ENCODE peak calls at places on chromosomes 16 and 17, in six cellular contexts. F is thyroid gland, G is dorsolateral prefrontal cortex, N is colonic mucosa, I is fibroblast of lung, T is endothelial cell of umbilical vein. V is an unnamed sample.

GRCh38 chr17:57956311-57957119 is 1.3 kb upstream of the CUEDC1 start:
- DNase-seq in F (no peak), T (no peak), G (no peak), N (peak; percentile 21), I (no peak), V (no peak)

GRCh38 chr17:32763855-32764439 is 113.0 kb downstream of the MYO1D start:
- DNase-seq in I (no peak), T (no peak), F (no peak), N (no peak), G (no peak), V (no peak)

GRCh38 chr17:8468109-8468508 is 32.4 kb downstream of the NDEL1 start:
- DNase-seq in N (no peak), I (no peak), T (no peak), G (no peak), F (no peak), V (no peak)

GRCh38 chr17:77143306-77143705 is 2.5 kb downstream of the SEC14L1 start:
- DNase-seq in T (no peak), N (no peak), G (no peak), F (no peak), I (no peak), V (no peak)

GRCh38 chr17:17075037-17075755 is 32.9 kb downstream of the MPRIP start:
- DNase-seq in F (no peak), G (no peak), I (peak; percentile 63), N (no peak), T (peak; percentile 66), V (peak; percentile 75)

GRCh38 chr16:23318639-23319038 is 16.5 kb downstream of the SCNN1B start:
- DNase-seq in I (no peak), N (peak; percentile 64), F (peak; percentile 72), G (no peak), T (no peak), V (no peak)

GRCh38 chr16:52773026-52773425 is 226.1 kb upstream of the TOX3 start:
- DNase-seq in N (no peak), T (no peak), F (no peak), I (no peak), G (no peak), V (no peak)

GRCh38 chr17:17818088-17818526 is 18.7 kb downstream of the SREBF1 start:
- DNase-seq in I (peak; percentile 36), G (no peak), F (peak; percentile 46), N (peak; percentile 62), T (no peak), V (no peak)

GRCh38 chr16:66900721-66901441 is 17.8 kb downstream of the CDH16 start:
- DNase-seq in I (no peak), F (peak; percentile 84), N (peak; percentile 78), G (peak; percentile 53), T (no peak), V (no peak)

GRCh38 chr17:49512296-49513043 is 17.4 kb downstream of the NGFR start:
- DNase-seq in F (no peak), N (no peak), T (no peak), G (no peak), I (no peak), V (no peak)

GRCh38 chr17:82917656-82918345 is 78.0 kb upstream of the ZNF750 start:
- DNase-seq in F (peak; percentile 46), T (peak; percentile 21), G (no peak), N (peak; percentile 44), I (no peak), V (no peak)

GRCh38 chr16:54846761-54847160 is 83.9 kb upstream of the IRX5 start:
- DNase-seq in T (no peak), I (peak; percentile 33), N (no peak), G (no peak), F (no peak), V (no peak)

GRCh38 chr16:79644977-79645667 is 44.6 kb upstream of the MAF start:
- DNase-seq in F (no peak), G (no peak), N (no peak), T (no peak), I (peak; percentile 10), V (no peak)

GRCh38 chr16:1027416-1027815 is 45.1 kb upstream of the SSTR5 start:
- DNase-seq in N (no peak), T (no peak), F (no peak), I (no peak), G (no peak), V (no peak)

GRCh38 chr16:77898671-77899211 is 110.4 kb downstream of the VAT1L start:
- DNase-seq in F (peak; percentile 79), N (no peak), G (no peak), T (no peak), I (peak; percentile 70), V (peak; percentile 53)

GRCh38 chr16:82366462-82366861 is 196.4 kb upstream of the MPHOSPH6 start:
- DNase-seq in G (no peak), N (no peak), I (no peak), T (no peak), F (no peak), V (no peak)

GRCh38 chr16:1053700-1054368 is 18.7 kb upstream of the SSTR5 start:
- DNase-seq in G (no peak), I (no peak), T (no peak), F (no peak), N (no peak), V (no peak)

GRCh38 chr17:29005562-29005887 is 308 bp downstream of the SEZ6 start:
- DNase-seq in I (no peak), F (no peak), G (no peak), N (no peak), T (no peak), V (no peak)

GRCh38 chr17:63425478-63425877 is 20.6 kb downstream of the CYB561 start:
- DNase-seq in N (peak; percentile 84), I (peak; percentile 59), G (peak; percentile 79), F (peak; percentile 71), T (peak; percentile 87), V (peak; percentile 84)

GRCh38 chr17:63423963-63424362 is 22.1 kb downstream of the CYB561 start:
- DNase-seq in F (no peak), G (no peak), N (no peak), T (no peak), I (no peak), V (no peak)

GRCh38 chr17:63423251-63423950 is 22.7 kb downstream of the CYB561 start:
- DNase-seq in T (peak; percentile 88), F (no peak), G (no peak), N (no peak), I (no peak), V (no peak)

GRCh38 chr17:63426917-63427308 is 19.2 kb downstream of the CYB561 start:
- DNase-seq in I (no peak), G (no peak), F (no peak), T (no peak), N (no peak), V (no peak)

DNA sequence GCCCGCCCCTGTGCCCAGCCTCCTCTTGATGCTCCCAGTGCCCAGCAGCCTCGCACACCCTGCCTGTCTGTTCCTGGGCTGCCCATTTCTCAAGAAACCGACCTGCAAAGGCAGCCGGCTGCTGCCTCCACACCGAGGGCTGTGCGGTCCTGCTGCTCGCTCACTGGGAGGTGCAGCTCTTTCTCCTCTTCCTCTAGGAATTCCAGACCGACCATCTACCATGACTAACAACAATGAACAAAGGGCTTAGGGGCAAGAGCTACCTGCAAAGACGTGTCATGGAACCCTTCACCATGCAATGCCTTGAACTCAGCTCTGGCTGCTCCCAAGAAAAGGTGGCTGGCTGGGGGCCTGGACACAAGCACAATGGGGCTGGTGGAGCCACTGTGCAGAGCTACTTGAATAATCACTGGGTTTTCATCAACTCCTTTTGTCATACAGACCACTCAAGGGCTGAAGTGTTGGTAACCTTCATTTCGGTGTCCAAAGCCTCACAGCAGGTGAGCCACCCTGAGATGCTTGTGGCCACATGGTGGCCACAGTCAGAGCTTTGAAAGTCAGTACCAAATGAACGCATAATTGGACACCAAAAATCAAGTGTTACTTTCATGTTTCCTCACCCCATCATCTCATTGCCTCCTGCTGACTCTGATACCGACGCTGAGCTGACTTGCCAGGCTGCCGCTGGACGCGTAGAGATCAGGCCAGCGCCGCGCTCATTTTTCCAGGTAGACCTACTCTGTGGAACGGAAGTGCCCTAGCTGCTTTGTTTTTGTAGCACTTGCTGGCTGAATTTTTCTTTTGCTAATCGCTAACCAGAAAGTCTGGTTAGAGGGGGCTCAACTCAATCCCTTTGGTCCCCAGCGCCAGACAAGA is 19.8 kb downstream of the CYB561 start:
- DNase-seq in T (no peak), F (no peak), N (no peak), I (no peak), G (no peak), V (no peak)
- TF ChIP-seq CTCF in T (no peak), F (no peak), N (no peak), I (no peak), G (no peak), V (no peak)

DNA sequence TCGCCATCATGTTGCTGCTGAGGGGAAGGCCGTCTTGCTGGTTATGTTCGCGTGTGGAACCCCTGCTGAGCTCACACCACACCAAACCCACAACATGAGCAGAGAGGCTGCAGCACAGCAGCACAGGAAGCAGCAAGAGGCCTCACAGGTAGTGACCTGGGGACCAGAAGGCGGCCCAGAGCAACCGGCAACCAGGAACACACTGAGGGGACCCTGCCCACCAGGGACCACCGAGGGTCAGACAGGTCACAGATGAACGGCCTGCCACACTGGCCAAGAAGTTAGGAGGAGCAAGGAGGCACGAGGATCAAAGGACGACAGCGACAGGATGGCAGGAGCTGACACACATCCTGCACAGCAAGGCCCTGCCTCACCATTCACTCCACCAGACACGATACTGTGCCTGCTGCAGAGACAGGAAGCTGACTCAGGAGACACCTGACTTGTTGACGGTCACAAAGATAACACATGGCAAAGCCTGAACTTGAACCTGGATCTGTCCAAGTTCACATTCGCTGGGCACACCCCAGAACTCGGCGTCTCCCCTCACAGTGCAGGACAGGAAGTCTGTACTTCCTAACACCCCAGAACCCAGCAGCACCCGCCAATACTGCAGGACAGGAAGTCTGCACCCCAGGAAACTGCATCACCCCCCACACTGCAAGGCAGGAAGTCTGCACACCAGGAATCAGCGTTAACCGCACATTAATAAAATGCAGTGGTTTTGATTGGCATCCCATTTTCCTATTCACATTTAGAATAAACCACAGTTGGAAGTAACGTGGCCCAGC is 98.5 kb downstream of the ZNF778 start:
- DNase-seq in G (no peak), I (peak; percentile 94), N (peak; percentile 44), F (peak; percentile 28), T (peak; percentile 94), V (peak; percentile 89)
- H3K4me3 ChIP-seq in G (no peak overlapping the region), I (no peak overlapping the region), N (no peak overlapping the region), F (no peak overlapping the region), T (no peak overlapping the region), V (no peak overlapping the region)

DNA sequence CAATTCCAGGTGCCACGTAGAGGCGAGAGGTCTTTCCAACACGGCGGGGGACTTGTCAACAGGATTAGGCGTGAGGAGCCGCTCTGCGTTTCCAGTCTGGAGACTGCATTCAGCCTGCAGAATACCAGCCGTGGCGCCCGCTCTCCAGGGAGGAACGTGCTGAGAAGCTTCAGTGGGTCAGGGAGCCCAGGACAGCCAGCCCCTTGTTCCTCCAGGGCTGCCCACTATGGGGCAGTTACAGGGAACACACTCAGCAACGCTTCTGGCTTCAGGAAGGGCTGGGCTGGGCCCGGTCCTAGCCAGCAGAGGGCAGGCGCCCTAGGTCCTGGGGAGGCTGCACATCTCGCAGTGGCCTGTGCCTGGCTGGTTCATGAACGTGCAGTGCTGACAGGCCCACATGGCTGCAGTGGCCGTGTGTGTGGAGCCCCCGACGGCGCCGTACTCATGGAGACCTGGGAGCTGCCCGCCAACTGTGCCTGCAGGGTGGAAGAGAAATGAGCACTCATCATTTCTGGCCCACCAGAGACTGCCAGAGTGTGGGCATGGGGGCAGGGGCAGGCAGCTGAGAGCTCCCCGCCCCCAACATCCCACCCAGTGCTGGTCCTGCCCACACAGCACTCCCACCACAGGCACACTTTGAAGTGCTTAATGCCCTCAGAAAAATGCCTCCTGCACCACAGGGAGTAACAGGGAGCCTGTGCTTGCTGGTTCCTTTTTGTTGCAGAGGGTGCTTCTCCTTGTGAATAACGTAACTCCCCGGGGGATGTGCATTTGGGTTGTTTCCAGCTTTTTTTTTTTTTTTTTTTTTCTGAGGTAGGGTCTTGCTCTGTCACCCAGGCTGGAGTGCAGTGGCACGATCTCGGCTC is 7.0 kb upstream of the FAAP100 start:
- DNase-seq in I (no peak), N (no peak), G (no peak), T (no peak), F (no peak), V (no peak)
- TF ChIP-seq CTCF in I (peak; percentile 19), N (no peak), G (no peak), T (peak; percentile 70), F (no peak), V (peak; percentile 53)

GRCh38 chr17:1486802-1487695 is 5.4 kb downstream of the MYO1C start:
- DNase-seq in I (peak; percentile 67), T (peak; percentile 76), N (peak; percentile 95), G (no peak), F (peak; percentile 89), V (peak; percentile 67)
- H3K4me3 ChIP-seq in I (peak overlapping the region; percentile 42), T (no peak overlapping the region), N (peak overlapping the region; percentile 51), G (peak overlapping the region; percentile 67), F (no peak overlapping the region), V (no peak overlapping the region)